ENCODE peak calls at places on chromosomes 5 and 9, in ten cellular contexts. K, Q, L, H, G, W, B, E, U and X are unnamed samples.

GRCh38 chr9:93138171-93138764 is 4.2 kb upstream of the NINJ1 start:
- DNase-seq in W (no peak), Q (no peak), U (no peak), B (no peak), K (no peak), G (no peak), E (no peak), H (no peak), L (no peak), X (peak; percentile 56)

GRCh38 chr9:36118706-36119105 is 17.8 kb upstream of the GLIPR2 start:
- DNase-seq in W (no peak), E (no peak), U (no peak), Q (no peak), L (no peak), B (no peak), G (no peak), H (no peak), K (no peak), X (no peak)

GRCh38 chr5:25033658-25034057 is 388.9 kb upstream of the CDH10 start:
- DNase-seq in B (no peak), W (no peak), U (no peak), H (no peak), Q (no peak), K (no peak), G (no peak), L (no peak), E (no peak), X (no peak)

GRCh38 chr5:8306289-8306688 is 437.3 kb downstream of the MTRR start:
- DNase-seq in Q (no peak), L (no peak), H (no peak), B (no peak), K (no peak), W (no peak), G (no peak), E (no peak), U (no peak), X (no peak)

GRCh38 chr9:116549061-116549664 is 137.9 kb upstream of the TRIM32 start:
- DNase-seq in L (peak; percentile 67), E (no peak), H (peak; percentile 92), G (peak; percentile 77), U (no peak), B (no peak), W (peak; percentile 41), K (peak; percentile 29), Q (peak; percentile 85), X (peak; percentile 83)

GRCh38 chr9:88400021-88400420 is 11.8 kb downstream of the SPIN1 start:
- DNase-seq in Q (no peak), B (no peak), W (no peak), L (no peak), H (no peak), G (peak; percentile 51), E (no peak), K (no peak), U (no peak), X (no peak)

GRCh38 chr9:131271506-131271931 is 4.8 kb downstream of the FAM78A start:
- DNase-seq in W (no peak), U (no peak), B (no peak), E (no peak), H (peak; percentile 61), K (no peak), G (no peak), Q (no peak), L (no peak), X (no peak)

GRCh38 chr5:37771203-37771611 is 68.6 kb downstream of the GDNF start:
- DNase-seq in G (peak; percentile 51), U (no peak), E (no peak), L (no peak), Q (no peak), B (no peak), K (no peak), W (no peak), H (no peak), X (no peak)

GRCh38 chr5:54360089-54360488 is 49.7 kb upstream of the ARL15 start:
- DNase-seq in Q (no peak), W (peak; percentile 11), B (no peak), G (peak; percentile 61), L (no peak), U (no peak), K (peak; percentile 80), E (no peak), H (no peak), X (peak; percentile 46)

GRCh38 chr5:14036947-14037346 is 92.5 kb upstream of the DNAH5 start:
- DNase-seq in U (no peak), K (no peak), E (no peak), B (no peak), L (no peak), W (no peak), H (no peak), Q (no peak), G (no peak), X (no peak)

GRCh38 chr5:172789687-172790495 is 18.9 kb upstream of the DUSP1 start:
- DNase-seq in Q (no peak), L (peak; percentile 78), H (no peak), K (peak; percentile 78), B (no peak), U (no peak), G (no peak), E (no peak), W (no peak), X (no peak)

GRCh38 chr5:153081385-153081784 is 409.1 kb upstream of the GRIA1 start:
- DNase-seq in W (no peak), K (no peak), B (no peak), L (no peak), G (no peak), Q (no peak), E (no peak), U (no peak), H (no peak), X (no peak)

GRCh38 chr5:225334-225733 is 7.2 kb downstream of the SDHA start:
- DNase-seq in G (no peak), K (no peak), W (no peak), L (no peak), B (no peak), U (no peak), E (no peak), H (no peak), Q (no peak), X (no peak)

GRCh38 chr5:113081881-113082546 is 105.4 kb downstream of the DCP2 start:
- DNase-seq in Q (no peak), K (no peak), B (no peak), U (no peak), L (no peak), H (no peak), W (no peak), G (no peak), E (no peak), X (no peak)

GRCh38 chr5:113082547-113082905 is 105.9 kb downstream of the DCP2 start:
- DNase-seq in W (no peak), G (no peak), B (no peak), K (no peak), Q (no peak), E (no peak), L (no peak), H (no peak), U (no peak), X (no peak)

GRCh38 chr5:113085084-113085414 is 108.5 kb downstream of the DCP2 start:
- DNase-seq in W (no peak), L (no peak), Q (no peak), H (no peak), G (no peak), E (no peak), U (no peak), K (no peak), B (no peak), X (no peak)

GRCh38 chr5:113081091-113081490 is 104.5 kb downstream of the DCP2 start:
- DNase-seq in Q (no peak), E (no peak), B (no peak), W (no peak), K (no peak), L (no peak), U (no peak), G (no peak), H (no peak), X (no peak)

GRCh38 chr5:113084402-113085083 is 107.9 kb downstream of the DCP2 start:
- DNase-seq in U (no peak), G (no peak), W (no peak), Q (no peak), L (no peak), B (no peak), H (no peak), K (no peak), E (no peak), X (no peak)
- H3K27ac ChIP-seq in U (no peak overlapping the region), G (no peak overlapping the region), W (peak overlapping the region; percentile 20), Q (no peak overlapping the region), L (no peak overlapping the region), B (no peak overlapping the region), H (no peak overlapping the region), K (no peak overlapping the region), E (no peak overlapping the region), X (no peak overlapping the region)

GRCh38 chr5:74542477-74542876 is 98.1 kb downstream of the ENC1 start:
- DNase-seq in Q (no peak), U (no peak), G (no peak), W (no peak), L (no peak), B (no peak), K (no peak), H (no peak), E (no peak), X (no peak)
- H3K27ac ChIP-seq in Q (no peak overlapping the region), U (no peak overlapping the region), G (peak overlapping the region; percentile 72), W (peak overlapping the region; percentile 87), L (no peak overlapping the region), B (no peak overlapping the region), K (no peak overlapping the region), H (no peak overlapping the region), E (no peak overlapping the region), X (no peak overlapping the region)

GRCh38 chr9:37769306-37769705 is 15.6 kb downstream of the EXOSC3 start:
- DNase-seq in B (no peak), L (no peak), K (no peak), H (no peak), G (no peak), Q (no peak), U (no peak), E (no peak), W (no peak), X (no peak)
- H3K27ac ChIP-seq in B (no peak overlapping the region), L (no peak overlapping the region), K (no peak overlapping the region), H (no peak overlapping the region), G (no peak overlapping the region), Q (no peak overlapping the region), U (no peak overlapping the region), E (no peak overlapping the region), W (no peak overlapping the region), X (no peak overlapping the region)

GRCh38 chr5:142981475-142981874 is 211.3 kb downstream of the ARHGAP26 start:
- DNase-seq in Q (no peak), L (no peak), G (no peak), E (no peak), W (no peak), U (no peak), H (no peak), K (no peak), B (no peak), X (no peak)

GRCh38 chr5:142984016-142984415 is 213.8 kb downstream of the ARHGAP26 start:
- DNase-seq in W (no peak), G (no peak), K (no peak), U (no peak), B (no peak), E (no peak), H (no peak), L (no peak), Q (no peak), X (no peak)

GRCh38 chr5:142982821-142983200 is 212.6 kb downstream of the ARHGAP26 start:
- DNase-seq in E (no peak), B (no peak), L (no peak), Q (no peak), W (no peak), U (no peak), K (no peak), G (no peak), H (no peak), X (no peak)

GRCh38 chr5:142984525-142984924 is 214.3 kb downstream of the ARHGAP26 start:
- DNase-seq in L (no peak), K (no peak), G (no peak), H (no peak), U (no peak), W (no peak), E (no peak), Q (no peak), B (no peak), X (no peak)

GRCh38 chr5:142981886-142982820 is 212.0 kb downstream of the ARHGAP26 start:
- DNase-seq in Q (peak; percentile 74), E (no peak), L (peak; percentile 69), H (peak; percentile 80), W (peak; percentile 95), G (peak; percentile 81), K (peak; percentile 61), U (peak; percentile 87), B (no peak), X (peak; percentile 69)
- H3K27ac ChIP-seq in Q (peak overlapping the region; percentile 37), E (no peak overlapping the region), L (no peak overlapping the region), H (peak overlapping the region; percentile 2), W (peak overlapping the region; percentile 68), G (peak overlapping the region; percentile 69), K (no peak overlapping the region), U (peak overlapping the region; percentile 72), B (no peak overlapping the region), X (peak overlapping the region; percentile 63)